ENCODE peak calls at places on chromosomes 12 and 14, in eight cellular contexts. L, O, Q, F, Z, H, M and I are unnamed samples.

GRCh38 chr14:95394981-95395737 is 75.5 kb upstream of the CLMN start:
- DNase-seq in Q (no peak), H (no peak), Z (no peak), O (no peak), F (no peak), L (no peak), M (no peak), I (no peak)

GRCh38 chr12:2456813-2457186 is 338.0 kb upstream of the FKBP4 start:
- DNase-seq in Z (no peak), L (no peak), F (no peak), H (no peak), Q (no peak), O (no peak), M (no peak), I (no peak)

GRCh38 chr14:22039938-22040780 is 366.5 kb upstream of the OR4E1 start:
- DNase-seq in Z (no peak), O (peak), L (no peak), H (no peak), F (no peak), M (no peak), Q (no peak), I (peak)

GRCh38 chr14:67539116-67539515 is 6.0 kb downstream of the PLEKHH1 start:
- DNase-seq in Z (no peak), O (no peak), M (no peak), L (no peak), F (no peak), Q (no peak), H (no peak), I (no peak)

GRCh38 chr12:77751939-77752338 is 78.8 kb upstream of the NAV3 start:
- DNase-seq in Q (no peak), Z (no peak), F (no peak), O (no peak), M (no peak), L (no peak), H (no peak), I (no peak)

GRCh38 chr12:10719482-10719881 is 3.6 kb downstream of the YBX3 start:
- DNase-seq in Z (no peak), F (no peak), M (no peak), H (no peak), O (no peak), Q (no peak), L (peak), I (no peak)

GRCh38 chr12:524167-524951 is 64.6 kb downstream of the B4GALNT3 start:
- DNase-seq in O (no peak), Q (no peak), M (no peak), L (peak), Z (no peak), F (no peak), H (peak), I (no peak)

GRCh38 chr12:76927170-76927784 is 48.5 kb upstream of the CSRP2 start:
- DNase-seq in O (peak), L (no peak), F (peak), H (peak), Q (no peak), M (no peak), Z (no peak), I (peak)

GRCh38 chr12:122012184-122012583 is 9.5 kb upstream of the BCL7A start:
- DNase-seq in F (no peak), H (no peak), O (no peak), M (no peak), Z (no peak), L (no peak), Q (no peak), I (no peak)

GRCh38 chr12:12240671-12241345 is 26.0 kb downstream of the LRP6 start:
- DNase-seq in H (no peak), L (no peak), F (peak), M (no peak), Q (no peak), Z (no peak), O (peak), I (no peak)

GRCh38 chr14:20707622-20708021 is 19.1 kb downstream of the ANG start:
- DNase-seq in H (peak), O (no peak), Q (no peak), L (no peak), Z (no peak), M (no peak), F (no peak), I (no peak)

GRCh38 chr14:90301580-90302181 is 30.1 kb downstream of the NRDE2 start:
- DNase-seq in Q (no peak), F (peak), H (no peak), L (no peak), Z (no peak), O (peak), M (no peak), I (peak)

GRCh38 chr14:50924848-50925247 is 19.4 kb downstream of the PYGL start:
- DNase-seq in O (peak), Q (no peak), H (no peak), M (no peak), Z (no peak), L (no peak), F (no peak), I (peak)

GRCh38 chr14:104276435-104276834 is 138.0 kb downstream of the KIF26A start:
- DNase-seq in Z (no peak), O (no peak), H (peak), Q (no peak), F (no peak), L (no peak), M (no peak), I (no peak)

GRCh38 chr12:3036901-3037600 is 40.1 kb upstream of the TSPAN9 start:
- DNase-seq in Z (no peak), Q (no peak), L (no peak), H (no peak), F (no peak), O (no peak), M (no peak), I (no peak)

GRCh38 chr14:61183486-61183885 is 97.7 kb downstream of the TMEM30B start:
- DNase-seq in Z (no peak), L (no peak), O (no peak), M (no peak), F (no peak), H (no peak), Q (no peak), I (no peak)

GRCh38 chr14:24159777-24160498 is 1.1 kb upstream of the IRF9 start:
- DNase-seq in F (no peak), L (no peak), O (no peak), Z (no peak), M (no peak), Q (no peak), H (no peak), I (no peak)

GRCh38 chr12:26713885-26714383 is 119.1 kb downstream of the ITPR2 start:
- DNase-seq in Q (no peak), Z (no peak), O (no peak), H (no peak), F (no peak), M (no peak), L (no peak), I (no peak)

GRCh38 chr14:95691591-95691990 is 5.4 kb downstream of the TCL1B start:
- DNase-seq in M (no peak), O (no peak), F (no peak), H (no peak), Z (no peak), L (no peak), Q (peak), I (no peak)

GRCh38 chr14:92456215-92457017 is 57.2 kb upstream of the RIN3 start:
- DNase-seq in O (peak), H (peak), Q (no peak), F (peak), L (no peak), Z (peak), M (no peak), I (peak)

GRCh38 chr12:117889098-117889497 is 79.7 kb downstream of the KSR2 start:
- DNase-seq in M (no peak), L (no peak), Z (no peak), H (no peak), O (no peak), Q (no peak), F (no peak), I (no peak)

GRCh38 chr14:95885278-95885677 is 8.6 kb downstream of the TUNAR start:
- DNase-seq in M (no peak), H (no peak), Z (no peak), L (no peak), Q (no peak), F (no peak), O (no peak), I (no peak)

GRCh38 chr12:114684098-114684869 is at the start of gene TBX3:
- DNase-seq in M (peak), F (peak), L (peak), Z (peak), Q (peak), H (peak), O (peak), I (peak)
- TF ChIP-seq POLR2A in M (peak), F (peak), L (no peak), Z (peak), Q (peak), H (no peak), O (peak), I (no peak)

GRCh38 chr12:14770495-14771313 is 32.6 kb downstream of the WBP11 start:
- DNase-seq in F (peak), O (peak), L (peak), Z (peak), H (peak), Q (peak), M (peak), I (peak)
- TF ChIP-seq POLR2A in F (peak), O (peak), L (no peak), Z (peak), H (peak), Q (peak), M (peak), I (no peak)

GRCh38 chr12:49260831-49261363 is 4.0 kb upstream of the TUBA1C start:
- DNase-seq in L (no peak), Z (no peak), F (no peak), M (no peak), Q (no peak), O (no peak), H (no peak), I (no peak)

GRCh38 chr12:49263400-49263763 is 1.5 kb upstream of the TUBA1C start:
- DNase-seq in H (no peak), L (no peak), Q (no peak), F (no peak), Z (no peak), M (no peak), O (no peak), I (no peak)

GRCh38 chr12:49264466-49264872 is 413 bp upstream of the TUBA1C start:
- DNase-seq in Z (no peak), F (no peak), M (no peak), H (peak), L (no peak), Q (no peak), O (no peak), I (no peak)

GRCh38 chr12:49261726-49262125 is 3.2 kb upstream of the TUBA1C start:
- DNase-seq in L (no peak), O (no peak), H (no peak), Z (no peak), M (no peak), F (peak), Q (no peak), I (no peak)

DNA sequence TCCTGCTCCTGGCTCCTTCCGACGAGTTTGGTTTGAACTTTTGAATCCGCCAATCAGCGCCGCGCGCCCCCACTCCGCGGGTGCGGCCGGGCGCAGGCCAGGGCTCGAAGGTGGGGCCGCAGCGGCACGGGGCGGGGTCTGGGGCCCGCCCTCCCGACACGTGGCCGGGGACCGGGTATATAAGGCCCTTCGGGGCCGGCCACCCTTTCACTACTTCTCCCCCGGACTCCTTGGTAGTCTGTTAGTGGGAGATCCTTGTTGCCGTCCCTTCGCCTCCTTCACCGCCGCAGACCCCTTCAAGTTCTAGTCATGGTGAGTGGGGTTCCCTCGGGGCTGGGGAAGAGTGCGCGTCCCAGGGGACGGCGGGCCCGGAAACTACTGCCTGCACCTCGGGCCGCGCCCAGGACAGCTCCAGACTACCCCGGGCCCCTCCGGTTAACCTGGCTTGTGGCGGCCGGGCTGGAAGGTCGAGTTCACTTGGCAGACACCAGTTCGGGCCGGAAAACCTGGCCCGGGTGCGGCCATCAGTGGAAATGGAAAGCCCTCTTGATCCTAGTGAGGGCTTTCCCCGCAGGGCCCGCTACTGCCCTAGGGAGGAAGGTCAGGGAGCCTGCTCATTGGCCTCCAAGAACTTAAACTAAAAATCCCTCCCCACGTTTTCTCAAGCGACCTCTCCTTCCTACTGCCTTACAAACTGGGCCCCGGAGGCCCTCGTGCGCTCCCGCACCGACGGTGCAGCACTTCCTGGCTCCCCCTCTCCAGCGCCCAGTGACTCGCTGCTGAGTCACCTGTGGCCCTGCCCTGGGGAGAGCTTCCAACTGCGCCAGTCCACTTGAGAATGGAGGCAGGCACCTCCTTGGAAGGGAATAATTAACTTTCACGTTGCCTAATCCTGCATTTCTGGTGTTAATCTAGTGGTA is at the start of gene TUBA1C:
- DNase-seq in L (peak), M (peak), O (peak), Z (peak), F (peak), Q (peak), H (peak), I (peak)
- TF ChIP-seq POLR2A in L (no peak), M (peak), O (peak), Z (peak), F (peak), Q (peak), H (no peak), I (peak)

GRCh38 chr12:42237052-42237852 is 796 bp downstream of the YAF2 start:
- DNase-seq in M (peak), Z (peak), L (peak), F (peak), H (peak), O (peak), Q (peak), I (peak)

GRCh38 chr12:42235426-42235825 is 2.6 kb downstream of the YAF2 start:
- DNase-seq in H (no peak), O (no peak), F (no peak), M (no peak), L (peak), Z (peak), Q (no peak), I (peak)

GRCh38 chr12:42234970-42235369 is 3.1 kb downstream of the YAF2 start:
- DNase-seq in L (no peak), F (peak), M (no peak), Z (peak), O (peak), Q (no peak), H (no peak), I (no peak)

GRCh38 chr12:42237853-42238239 is 202 bp downstream of the YAF2 start:
- DNase-seq in H (no peak), F (no peak), O (no peak), M (no peak), Z (no peak), Q (no peak), L (no peak), I (no peak)

DNA sequence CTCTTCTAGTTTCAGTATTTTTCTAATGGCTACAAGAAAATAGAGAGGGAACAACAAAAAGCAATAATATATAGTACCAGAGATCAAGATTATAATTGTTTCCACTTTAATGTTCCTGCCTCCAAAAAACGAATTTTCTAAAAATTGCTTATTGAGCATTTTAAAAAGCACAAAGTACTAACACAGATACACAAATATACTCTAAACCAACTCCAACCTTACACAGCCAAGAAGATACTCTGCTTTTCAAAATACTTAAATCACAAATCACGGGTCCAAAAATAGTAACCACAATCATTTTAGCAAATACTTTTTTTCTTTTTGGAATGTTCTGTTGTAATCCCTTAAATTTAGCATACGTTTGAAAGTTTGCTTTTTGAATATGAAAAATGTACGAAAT is 2.0 kb downstream of the YAF2 start:
- DNase-seq in Q (no peak), Z (no peak), L (no peak), O (no peak), F (no peak), H (no peak), M (no peak), I (no peak)
- TF ChIP-seq POLR2A in Q (no peak), Z (no peak), L (no peak), O (no peak), F (no peak), H (no peak), M (no peak), I (no peak)

GRCh38 chr14:100306256-100306505 is at the start of gene SLC25A29:
- DNase-seq in Q (no peak), Z (no peak), H (no peak), M (no peak), O (no peak), F (no peak), L (no peak), I (no peak)
- TF ChIP-seq POLR2A in Q (peak), Z (peak), H (no peak), M (peak), O (peak), F (peak), L (no peak), I (peak)

DNA sequence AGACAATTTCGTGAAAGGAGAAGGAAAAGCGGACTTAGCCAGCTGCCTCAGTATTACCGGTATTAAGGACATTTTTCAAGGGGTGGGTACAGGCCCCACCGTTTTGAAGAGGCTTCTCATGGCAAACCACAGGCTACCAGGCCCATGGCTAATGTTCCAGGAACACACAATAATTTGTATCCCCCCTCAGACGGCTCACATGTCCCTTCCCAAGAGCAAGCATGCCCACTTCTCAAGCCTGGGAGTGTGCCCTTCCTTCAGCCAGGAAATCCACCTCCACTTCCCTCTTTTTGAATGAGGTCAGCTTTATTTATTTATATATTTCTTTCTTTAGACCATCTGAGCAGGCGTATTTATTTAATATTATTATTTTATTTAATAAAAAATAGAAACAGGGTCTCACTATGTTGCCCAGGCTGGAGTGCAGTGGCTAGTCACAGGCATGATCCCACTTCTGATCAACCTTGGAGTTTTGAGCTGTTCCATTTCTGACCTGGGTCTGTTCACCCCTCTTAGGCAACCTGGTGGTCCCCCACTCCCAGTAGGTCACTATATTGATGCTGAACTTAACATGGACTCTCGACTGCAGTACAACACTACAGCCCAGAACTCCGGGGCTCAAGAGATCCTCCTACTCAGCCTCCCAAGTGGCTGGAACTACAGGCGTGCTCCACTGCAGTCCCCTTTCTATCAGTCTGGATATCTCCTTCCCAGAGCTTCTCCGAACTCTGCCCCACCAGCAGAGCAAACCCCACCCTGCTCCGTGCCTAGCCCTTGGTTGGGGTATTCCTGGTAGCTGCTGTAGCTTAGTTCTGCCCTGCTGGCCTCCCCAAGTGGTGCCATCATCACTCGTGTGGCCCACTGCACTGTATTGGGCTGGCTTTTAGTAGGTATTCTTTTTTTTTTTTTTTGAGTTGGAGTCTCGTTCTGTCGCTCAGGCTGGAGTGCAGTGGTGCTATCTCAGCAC is 9.8 kb downstream of the HSP90AA1 start:
- DNase-seq in L (no peak), Q (no peak), Z (no peak), O (no peak), M (no peak), F (no peak), H (no peak), I (peak)
- TF ChIP-seq POLR2A in L (no peak), Q (no peak), Z (no peak), O (peak), M (no peak), F (no peak), H (no peak), I (no peak)

DNA sequence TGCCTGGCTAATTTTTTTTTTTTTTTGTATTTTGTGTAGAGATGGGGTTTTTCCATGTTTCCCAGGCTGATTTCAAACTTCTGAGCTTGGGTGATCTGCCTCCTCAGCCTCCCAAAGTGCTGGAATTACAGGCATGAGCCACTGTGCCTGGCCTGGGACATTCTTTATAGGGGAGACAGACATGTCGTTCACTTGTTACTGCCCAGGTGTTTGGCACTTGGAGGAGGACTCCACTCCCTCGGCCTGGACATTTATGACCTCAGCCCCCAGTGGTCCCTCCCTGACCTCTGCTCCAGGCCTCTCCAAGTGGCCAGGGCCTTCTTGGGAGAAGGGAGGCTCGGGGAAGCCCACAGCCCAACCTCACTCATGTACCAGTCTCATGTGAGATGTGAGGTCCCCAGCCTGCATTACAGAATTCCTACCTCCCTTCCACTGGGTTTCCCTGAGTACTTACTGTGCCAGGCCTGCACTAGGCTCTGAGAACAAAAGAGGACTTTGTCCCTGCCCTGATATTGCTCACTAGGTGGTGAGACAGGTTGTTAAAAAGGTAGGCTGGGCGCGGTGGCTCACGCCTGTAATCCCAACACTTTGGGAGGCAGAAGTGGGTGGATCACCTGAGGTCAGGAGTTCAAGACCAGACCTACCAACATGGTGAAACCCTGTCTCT is 9.7 kb upstream of the POP5 start:
- DNase-seq in H (peak), F (no peak), Z (no peak), M (no peak), Q (no peak), O (peak), L (no peak), I (no peak)
- TF ChIP-seq POLR2A in H (no peak), F (no peak), Z (no peak), M (no peak), Q (no peak), O (no peak), L (no peak), I (no peak)

DNA sequence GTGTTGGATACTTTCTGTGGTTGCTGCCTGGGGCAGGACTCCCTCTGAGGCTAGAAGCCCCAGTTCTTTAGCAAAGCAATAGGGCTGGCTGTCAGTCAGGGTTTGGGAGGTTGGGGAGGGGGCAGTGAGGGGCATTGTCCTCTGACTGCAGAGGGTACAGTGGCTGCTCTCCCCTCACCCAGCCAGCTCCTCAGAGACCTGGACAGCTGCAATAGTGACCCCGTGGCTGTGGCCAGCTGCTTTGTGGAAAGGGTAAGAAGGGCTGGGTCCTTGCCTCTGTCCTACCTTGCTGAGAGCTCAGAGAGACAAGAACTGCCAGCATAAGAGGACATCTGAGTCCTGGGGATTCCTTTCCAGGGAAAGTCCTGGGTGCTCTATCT is 25.8 kb downstream of the PLEKHG3 start:
- DNase-seq in M (no peak), L (no peak), O (no peak), H (no peak), Z (no peak), Q (no peak), F (no peak), I (no peak)
- TF ChIP-seq POLR2A in M (no peak), L (no peak), O (no peak), H (no peak), Z (no peak), Q (no peak), F (no peak), I (no peak)

GRCh38 chr12:46650688-46651087 is 175.1 kb downstream of the SLC38A4 start:
- DNase-seq in L (no peak), O (no peak), Q (no peak), M (no peak), F (no peak), H (no peak), Z (no peak), I (no peak)
- TF ChIP-seq POLR2A in L (no peak), O (no peak), Q (no peak), M (no peak), F (no peak), H (no peak), Z (no peak), I (no peak)